ENCODE peak calls at places on chromosome 1, in five cellular contexts. E is HS-5, Y is AG09319, H is NCI-H2107, K is brain microvascular endothelial cell. L is an unnamed sample.

GRCh38 chr1:44568128-44568900 is 106.0 kb downstream of the TMEM53 start:
- DNase-seq in E (no peak), Y (no peak), H (no peak), K (no peak), L (no peak)

GRCh38 chr1:26169669-26170471 is at the start of gene ZNF593:
- DNase-seq in E (peak), Y (peak), H (peak), K (peak), L (peak)

GRCh38 chr1:59511476-59512465 is 214.9 kb downstream of the FGGY start:
- DNase-seq in E (no peak), Y (no peak), H (no peak), K (no peak), L (no peak)

GRCh38 chr1:165768513-165769394 is at the start of gene TMCO1:
- DNase-seq in E (peak), Y (peak), H (peak), K (peak), L (peak)

GRCh38 chr1:87113313-87113712 is 198.9 kb downstream of the HS2ST1 start:
- DNase-seq in E (no peak), Y (peak), H (no peak), K (peak), L (peak)

GRCh38 chr1:48039088-48040049 is 42.2 kb upstream of the TRABD2B start:
- DNase-seq in E (no peak), Y (no peak), H (no peak), K (no peak), L (no peak)

GRCh38 chr1:54397090-54397591 is 9.1 kb downstream of the SSBP3 start:
- DNase-seq in E (no peak), Y (no peak), H (no peak), K (no peak), L (no peak)

GRCh38 chr1:228314315-228314657 is 92.3 kb downstream of the TRIM11 start:
- DNase-seq in E (no peak), Y (no peak), H (no peak), K (no peak), L (no peak)

GRCh38 chr1:223531742-223532341 is 133.7 kb downstream of the CAPN8 start:
- DNase-seq in E (no peak), Y (no peak), H (peak), K (peak), L (no peak)

GRCh38 chr1:203569490-203570318 is 56.9 kb upstream of the ATP2B4 start:
- DNase-seq in E (no peak), Y (no peak), H (no peak), K (peak), L (no peak)

GRCh38 chr1:29465755-29466154 is 229.4 kb downstream of the PTPRU start:
- DNase-seq in E (no peak), Y (no peak), H (no peak), K (peak), L (no peak)

GRCh38 chr1:25568834-25569598 is 25.6 kb downstream of the LDLRAP1 start:
- DNase-seq in E (peak), Y (no peak), H (no peak), K (peak), L (peak)

GRCh38 chr1:47887060-47887851 is 109.9 kb downstream of the TRABD2B start:
- DNase-seq in E (no peak), Y (no peak), H (no peak), K (no peak), L (no peak)

GRCh38 chr1:102891868-102892625 is 216.3 kb downstream of the COL11A1 start:
- DNase-seq in E (peak), Y (no peak), H (no peak), K (peak), L (peak)

GRCh38 chr1:81121324-81121723 is 679.4 kb upstream of the ADGRL2 start:
- DNase-seq in E (no peak), Y (no peak), H (no peak), K (no peak), L (no peak)

GRCh38 chr1:119676571-119677206 is 28.6 kb upstream of the ZNF697 start:
- DNase-seq in E (no peak), Y (no peak), H (no peak), K (no peak), L (no peak)

GRCh38 chr1:205275133-205275532 is 46.4 kb downstream of the NUAK2 start:
- DNase-seq in E (no peak), Y (no peak), H (peak), K (no peak), L (no peak)

GRCh38 chr1:8409107-8409506 is 91.2 kb downstream of the SLC45A1 start:
- DNase-seq in E (no peak), Y (no peak), H (no peak), K (peak), L (no peak)

GRCh38 chr1:181675091-181675490 is 191.8 kb downstream of the CACNA1E start:
- DNase-seq in E (no peak), Y (no peak), H (no peak), K (no peak), L (no peak)

GRCh38 chr1:43541141-43541540 is 10.5 kb downstream of the PTPRF start:
- DNase-seq in E (no peak), Y (no peak), H (no peak), K (no peak), L (no peak)

GRCh38 chr1:12034381-12034801 is 15.1 kb downstream of the MIIP start:
- DNase-seq in E (no peak), Y (no peak), H (no peak), K (peak), L (no peak)

GRCh38 chr1:119871881-119872280 is 24.4 kb downstream of the ADAM30 start:
- DNase-seq in E (peak), Y (no peak), H (no peak), K (no peak), L (no peak)

GRCh38 chr1:193697105-193697762 is 510.8 kb upstream of the B3GALT2 start:
- DNase-seq in E (no peak), Y (no peak), H (no peak), K (no peak), L (no peak)

GRCh38 chr1:230282157-230282556 is 144.0 kb downstream of the PGBD5 start:
- DNase-seq in E (no peak), Y (no peak), H (no peak), K (no peak), L (no peak)

GRCh38 chr1:57637155-57637554 is 213.3 kb upstream of the DAB1 start:
- DNase-seq in E (peak), Y (no peak), H (peak), K (peak), L (no peak)

GRCh38 chr1:31872658-31873636 is 57.1 kb upstream of the SPOCD1 start:
- DNase-seq in E (no peak), Y (no peak), H (no peak), K (no peak), L (no peak)

GRCh38 chr1:16155537-16156410 is at the start of gene EPHA2:
- DNase-seq in E (peak), Y (no peak), H (no peak), K (peak), L (no peak)

GRCh38 chr1:93905734-93906133 is 3.5 kb downstream of the GCLM start:
- DNase-seq in E (no peak), Y (no peak), H (no peak), K (peak), L (no peak)

GRCh38 chr1:210731193-210731592 is 402.5 kb downstream of the HHAT start:
- DNase-seq in E (no peak), Y (no peak), H (no peak), K (no peak), L (no peak)

GRCh38 chr1:16354619-16355018 is 2.3 kb upstream of the FBXO42 start:
- DNase-seq in E (no peak), Y (no peak), H (no peak), K (no peak), L (no peak)

GRCh38 chr1:226820935-226821718 is 49.3 kb upstream of the PSEN2 start:
- DNase-seq in E (peak), Y (peak), H (no peak), K (peak), L (peak)

GRCh38 chr1:62796151-62796680 is 12.3 kb downstream of the ATG4C start:
- DNase-seq in E (no peak), Y (no peak), H (no peak), K (no peak), L (no peak)

GRCh38 chr1:36251794-36252481 is 27.7 kb downstream of the THRAP3 start:
- DNase-seq in E (no peak), Y (no peak), H (no peak), K (no peak), L (no peak)

GRCh38 chr1:70779571-70779970 is 268.0 kb downstream of the PTGER3 start:
- DNase-seq in E (peak), Y (no peak), H (no peak), K (no peak), L (peak)

GRCh38 chr1:194268839-194269238 is 1082.4 kb upstream of the B3GALT2 start:
- DNase-seq in E (no peak), Y (no peak), H (no peak), K (no peak), L (peak)

GRCh38 chr1:206694151-206694550 is 9.4 kb downstream of the MAPKAPK2 start:
- DNase-seq in E (no peak), Y (no peak), H (no peak), K (no peak), L (no peak)

L was measured in AG04449.